ENCODE peak calls at places on chromosomes 1 and 21, in five cellular contexts. R, A, F, S and B are unnamed samples.
A peak's percentile ranks its signal among the peaks of the same experiment; 100 is the strongest.

GRCh38 chr1:183962903-183963302 is 74.6 kb downstream of the COLGALT2 start:
- DNase-seq in R (no peak), A (no peak), F (no peak), S (no peak), B (no peak)

GRCh38 chr1:93081716-93082115 is 2.6 kb downstream of the MTF2 start:
- DNase-seq in R (no peak), A (no peak), F (no peak), S (no peak), B (no peak)

GRCh38 chr1:12434174-12434573 is 183.8 kb downstream of the DHRS3 start:
- DNase-seq in R (no peak), A (no peak), F (no peak), S (no peak), B (no peak)

GRCh38 chr1:37479255-37480124 is 5.1 kb downstream of the ZC3H12A start:
- DNase-seq in R (peak; percentile 84), A (peak; percentile 96), F (peak; percentile 87), S (peak; percentile 87), B (peak; percentile 94)

GRCh38 chr1:176773038-176773437 is 310.1 kb downstream of the PAPPA2 start:
- DNase-seq in R (no peak), A (no peak), F (no peak), S (no peak), B (no peak)

GRCh38 chr1:154990276-154990675 is 3.1 kb upstream of the LENEP start:
- DNase-seq in R (peak; percentile 13), A (no peak), F (no peak), S (no peak), B (no peak)

GRCh38 chr1:89987170-89987819 is 7.6 kb upstream of the ZNF326 start:
- DNase-seq in R (no peak), A (peak; percentile 56), F (peak; percentile 64), S (peak; percentile 26), B (peak; percentile 68)

GRCh38 chr1:84387480-84388163 is 10.7 kb upstream of the DNASE2B start:
- DNase-seq in R (no peak), A (no peak), F (no peak), S (no peak), B (no peak)

GRCh38 chr1:208929575-208929974 is 653.9 kb upstream of the CAMK1G start:
- DNase-seq in R (no peak), A (no peak), F (no peak), S (no peak), B (no peak)

DNA sequence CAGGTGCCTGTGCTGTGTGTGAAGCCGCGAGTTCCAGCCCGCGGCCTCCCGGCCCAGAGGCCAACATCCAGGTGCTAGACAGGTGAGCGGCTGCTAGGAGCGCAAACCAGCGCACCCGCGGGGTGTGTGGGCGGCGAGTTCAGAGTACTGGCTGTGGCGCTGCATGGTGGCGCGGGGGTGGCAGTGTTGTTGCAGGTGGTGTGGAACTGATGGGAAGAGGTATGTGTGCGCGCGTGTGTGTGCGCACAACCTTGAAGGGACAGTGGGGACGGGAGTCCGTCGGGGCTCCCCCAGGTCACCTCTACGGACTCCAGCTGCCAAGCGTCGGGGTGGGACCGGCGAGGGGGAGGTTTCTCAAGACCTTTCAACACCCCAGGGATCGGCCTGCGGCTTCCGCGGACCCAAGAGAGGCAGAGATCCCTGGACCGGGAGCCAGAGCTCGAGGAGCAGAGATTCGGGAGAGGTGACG is 433 bp upstream of the DMBX1 start:
- DNase-seq in R (no peak), A (no peak), F (no peak), S (no peak), B (no peak)
- TF ChIP-seq POLR2A in R (no peak), A (no peak), F (no peak), S (no peak), B (no peak)

GRCh38 chr1:45685308-45686080 is 839 bp downstream of the GPBP1L1 start:
- DNase-seq in R (no peak), A (no peak), F (no peak), S (no peak), B (no peak)

GRCh38 chr1:45684402-45684801 is 1.9 kb downstream of the GPBP1L1 start:
- DNase-seq in R (no peak), A (no peak), F (no peak), S (no peak), B (no peak)

GRCh38 chr1:45686081-45687013 is at the start of gene GPBP1L1:
- DNase-seq in R (peak; percentile 99), A (peak; percentile 96), F (peak; percentile 98), S (peak; percentile 94), B (peak; percentile 99)

GRCh38 chr1:45687753-45688737 is at the start of gene TMEM69:
- DNase-seq in R (peak; percentile 79), A (peak; percentile 68), F (peak; percentile 79), S (peak; percentile 43), B (peak; percentile 94)

GRCh38 chr1:45687014-45687752 is 798 bp upstream of the TMEM69 start:
- DNase-seq in R (peak; percentile 99), A (peak; percentile 99), F (peak; percentile 98), S (peak; percentile 80), B (peak; percentile 99)
- TF ChIP-seq POLR2A in R (peak; percentile 90), A (peak; percentile 85), F (peak; percentile 73), S (peak; percentile 95), B (no peak)

GRCh38 chr1:39204441-39205081 is at the start of gene MACF1:
- DNase-seq in R (peak; percentile 82), A (peak; percentile 61), F (peak; percentile 90), S (no peak), B (peak; percentile 50)
- TF ChIP-seq POLR2A in R (peak; percentile 23), A (no peak), F (peak; percentile 69), S (peak; percentile 18), B (no peak)

GRCh38 chr21:33359446-33359845 is 34.7 kb downstream of the IFNAR1 start:
- DNase-seq in R (no peak), A (no peak), F (no peak), S (no peak), B (no peak)

GRCh38 chr21:33364830-33365229 is 38.4 kb upstream of the IFNGR2 start:
- DNase-seq in R (no peak), A (no peak), F (no peak), S (no peak), B (no peak)

GRCh38 chr21:33360871-33361602 is 36.3 kb downstream of the IFNAR1 start:
- DNase-seq in R (peak; percentile 74), A (peak; percentile 70), F (peak; percentile 73), S (peak; percentile 49), B (peak; percentile 71)

GRCh38 chr21:33360281-33360680 is 35.5 kb downstream of the IFNAR1 start:
- DNase-seq in R (no peak), A (no peak), F (peak; percentile 43), S (no peak), B (no peak)

DNA sequence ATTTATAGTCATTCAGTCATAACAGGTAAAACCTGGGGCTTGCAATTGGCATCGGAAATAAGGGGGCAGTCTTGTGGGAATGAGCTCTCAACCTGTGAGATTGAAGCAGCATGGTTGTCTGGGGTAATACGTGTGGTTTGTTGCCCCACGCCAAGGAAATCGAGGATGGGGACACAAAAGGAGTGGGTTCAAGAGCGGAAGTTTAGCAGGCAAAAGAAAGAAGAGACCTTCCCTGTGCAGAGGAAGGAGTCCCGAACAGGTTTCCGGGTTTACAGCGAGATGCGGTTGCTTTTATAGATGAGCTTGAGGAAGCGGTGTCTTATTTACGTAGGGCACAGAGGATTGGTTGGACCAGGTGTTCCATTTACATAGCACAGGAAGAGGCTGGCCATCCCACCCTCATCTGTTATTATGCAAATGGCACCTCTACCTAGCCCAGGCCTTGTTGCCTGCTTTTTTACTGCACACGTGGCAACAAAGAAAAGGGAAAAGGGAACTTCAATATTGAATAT is 37.3 kb downstream of the IFNAR1 start:
- DNase-seq in R (no peak), A (no peak), F (no peak), S (no peak), B (peak; percentile 43)
- TF ChIP-seq POLR2A in R (no peak), A (no peak), F (no peak), S (peak; percentile 98), B (no peak)

GRCh38 chr1:234643111-234643849 is 33.3 kb upstream of the IRF2BP2 start:
- DNase-seq in R (no peak), A (no peak), F (no peak), S (no peak), B (no peak)
- TF ChIP-seq POLR2A in R (no peak), A (no peak), F (no peak), S (no peak), B (no peak)

DNA sequence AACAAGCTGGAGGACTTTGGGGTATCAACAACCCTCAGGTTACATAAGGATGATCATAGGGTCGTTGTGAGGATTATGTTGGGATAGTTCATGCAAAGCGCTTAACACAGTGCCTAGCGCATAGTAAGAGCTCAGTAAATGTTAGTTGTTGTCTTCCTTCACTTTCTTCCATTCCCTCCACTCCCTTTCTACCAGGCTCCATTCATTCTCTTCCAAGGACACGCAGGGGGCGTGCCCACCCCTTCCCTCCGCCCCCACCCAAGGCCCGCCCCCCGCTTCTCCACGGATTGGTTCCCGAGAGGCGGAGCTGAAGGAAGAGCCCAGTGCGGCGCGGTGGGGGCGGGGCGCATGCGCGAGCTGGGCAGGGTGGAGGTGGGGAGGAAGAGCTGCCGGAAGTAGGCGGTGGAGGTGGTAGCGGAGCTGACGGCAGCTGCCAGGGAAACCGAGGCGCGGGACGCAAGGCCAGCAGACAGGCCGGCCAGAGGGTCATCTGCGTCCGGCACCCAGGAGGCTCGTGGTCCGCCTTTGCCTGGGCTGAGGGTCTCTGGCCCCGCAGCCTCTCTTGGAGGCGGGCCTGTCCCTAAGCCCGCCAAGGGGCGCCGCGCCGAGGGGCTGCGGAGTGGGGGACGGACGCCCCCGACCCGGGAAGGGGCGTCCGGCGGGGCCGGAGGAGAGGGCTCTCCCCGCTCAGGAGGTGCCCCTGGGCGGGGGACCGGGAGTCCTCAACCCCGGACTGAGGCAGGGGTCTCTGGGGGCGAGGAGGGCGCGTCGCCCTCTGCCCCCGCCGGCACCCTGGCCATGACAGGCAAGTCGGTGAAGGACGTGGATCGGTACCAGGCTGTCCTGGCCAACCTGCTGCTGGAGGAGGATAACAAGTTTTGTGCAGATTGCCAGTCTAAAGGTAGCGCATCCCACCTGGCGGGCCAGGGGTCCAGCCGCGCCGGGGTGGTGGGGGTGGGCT is at the start of gene SMAP2:
- DNase-seq in R (peak; percentile 97), A (peak; percentile 93), F (peak; percentile 94), S (peak; percentile 92), B (peak; percentile 93)
- TF ChIP-seq POLR2A in R (peak; percentile 65), A (peak; percentile 27), F (peak; percentile 47), S (peak; percentile 88), B (no peak)

GRCh38 chr1:44213222-44214112 is at the start of gene DMAP1:
- DNase-seq in R (peak; percentile 82), A (peak; percentile 69), F (peak; percentile 81), S (peak; percentile 36), B (peak; percentile 78)
- TF ChIP-seq POLR2A in R (peak; percentile 58), A (no peak), F (peak; percentile 45), S (peak; percentile 71), B (no peak)